ENCODE peak calls at places on chromosomes 1 and 21, in seven cellular contexts. I is HEK293T, P is HCT116, L is HepG2, A is GM12878, W is K562, E is H1. X is an unnamed sample.

GRCh38 chr21:25929859-25930520 is 195.2 kb downstream of the GABPA start:
- DNase-seq in A (no peak), L (no peak), E (no peak), P (no peak), I (no peak), W (peak), X (no peak)

GRCh38 chr1:161200992-161201827 is 957 bp upstream of the NDUFS2 start:
- DNase-seq in W (peak), P (no peak), L (no peak), A (no peak), I (no peak), E (no peak), X (no peak)

GRCh38 chr1:53408755-53409129 is 50.5 kb upstream of the DMRTB1 start:
- DNase-seq in L (no peak), I (no peak), P (no peak), E (no peak), A (no peak), W (no peak), X (no peak)

GRCh38 chr21:35257413-35257812 is 208.3 kb upstream of the RUNX1 start:
- DNase-seq in L (no peak), I (no peak), A (no peak), E (no peak), P (peak), W (no peak), X (no peak)

GRCh38 chr21:35475006-35475405 is 425.9 kb upstream of the RUNX1 start:
- DNase-seq in L (no peak), I (no peak), A (no peak), P (no peak), W (no peak), E (no peak), X (no peak)

GRCh38 chr1:156160744-156161181 is 7.4 kb downstream of the SEMA4A start:
- DNase-seq in P (no peak), A (no peak), I (peak), L (no peak), E (no peak), W (peak), X (peak)

GRCh38 chr1:71577451-71578131 is 496.8 kb upstream of the ZRANB2 start:
- DNase-seq in W (no peak), A (no peak), L (no peak), I (no peak), P (no peak), E (no peak), X (no peak)

GRCh38 chr21:33844104-33844889 is 71.3 kb downstream of the ATP5PO start:
- DNase-seq in I (no peak), W (no peak), A (no peak), L (peak), P (no peak), E (no peak), X (no peak)

GRCh38 chr1:45141247-45142003 is 65.0 kb downstream of the ZSWIM5 start:
- DNase-seq in P (no peak), I (no peak), W (no peak), A (no peak), E (no peak), L (no peak), X (no peak)

GRCh38 chr1:231092380-231092779 is 52.3 kb upstream of the FAM89A start:
- DNase-seq in E (no peak), W (no peak), P (no peak), L (no peak), I (no peak), A (no peak), X (no peak)

GRCh38 chr1:5566924-5567323 is 425.3 kb downstream of the NPHP4 start:
- DNase-seq in L (no peak), E (no peak), I (no peak), W (no peak), A (no peak), P (no peak), X (no peak)

GRCh38 chr21:46118305-46118870 is 20.5 kb downstream of the COL6A2 start:
- DNase-seq in P (no peak), E (no peak), L (no peak), W (no peak), A (no peak), I (no peak), X (peak)

GRCh38 chr21:31732891-31733520 is 1.1 kb upstream of the SCAF4 start:
- DNase-seq in E (no peak), P (no peak), A (no peak), L (peak), I (peak), W (no peak), X (peak)

GRCh38 chr1:172266528-172267174 is 153.8 kb upstream of the C1orf105 start:
- DNase-seq in I (no peak), P (no peak), L (no peak), E (no peak), W (no peak), A (no peak), X (no peak)

GRCh38 chr1:37602750-37603694 is 7.3 kb upstream of the GNL2 start:
- DNase-seq in L (peak), W (peak), P (no peak), I (peak), A (no peak), E (no peak), X (peak)

GRCh38 chr1:1080951-1081310 is 6.8 kb upstream of the RNF223 start:
- DNase-seq in I (no peak), L (no peak), W (peak), A (no peak), E (no peak), P (no peak), X (peak)

GRCh38 chr1:1083181-1084027 is 9.3 kb upstream of the RNF223 start:
- DNase-seq in I (no peak), P (no peak), A (no peak), E (no peak), W (no peak), L (no peak), X (no peak)

GRCh38 chr1:1081311-1082238 is 7.5 kb upstream of the RNF223 start:
- DNase-seq in P (no peak), L (no peak), E (no peak), I (no peak), A (no peak), W (no peak), X (no peak)

GRCh38 chr1:1084028-1084371 is 9.9 kb upstream of the RNF223 start:
- DNase-seq in A (no peak), L (no peak), W (no peak), I (no peak), E (no peak), P (no peak), X (no peak)

DNA sequence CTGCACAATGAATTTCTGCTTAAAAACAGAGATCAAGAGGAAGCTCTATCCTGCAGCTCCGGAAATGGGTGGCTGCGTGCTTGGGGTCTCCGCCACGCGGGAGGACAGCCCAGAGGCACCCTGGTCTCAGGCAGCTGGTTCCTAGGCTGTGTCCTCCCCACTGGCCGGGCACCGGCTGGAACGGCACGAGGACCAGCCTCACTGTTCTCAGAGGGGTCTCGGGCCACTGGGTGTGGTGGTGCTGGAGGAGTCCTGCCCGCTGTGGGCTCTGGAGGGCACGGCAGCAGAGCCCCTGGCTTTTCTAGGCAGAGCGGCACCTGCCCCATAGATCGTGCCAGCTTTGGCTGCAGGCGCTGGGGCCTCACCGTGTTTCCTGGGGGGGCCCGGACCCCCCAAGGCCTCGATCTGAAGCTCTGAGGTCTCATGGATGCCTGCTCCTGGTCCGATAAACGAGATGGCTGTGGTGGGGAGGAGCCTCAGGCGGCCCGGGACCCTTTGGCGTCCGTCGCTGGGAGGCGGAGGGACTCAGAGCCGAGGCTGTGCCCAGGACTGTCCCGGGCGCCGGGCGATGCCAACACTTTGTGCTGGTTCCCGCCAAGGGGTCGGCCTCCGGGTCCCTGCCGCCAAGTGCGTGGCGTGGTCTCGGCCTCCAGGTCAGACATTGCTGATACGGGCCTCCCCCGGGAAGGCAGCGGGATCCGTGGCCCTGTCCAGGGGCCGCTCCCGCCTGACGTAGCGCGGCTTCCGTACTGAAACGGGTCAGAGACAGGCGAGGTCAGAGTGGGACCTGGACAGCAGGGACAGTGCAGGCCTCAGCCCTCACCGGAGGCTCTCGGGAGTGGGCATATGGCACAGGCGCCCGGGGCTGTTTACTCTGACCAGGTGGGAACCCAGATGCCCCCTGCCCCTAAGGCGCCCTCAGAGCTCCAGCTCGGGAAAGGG is 8.4 kb upstream of the RNF223 start:
- DNase-seq in L (no peak), P (no peak), A (no peak), I (no peak), W (no peak), E (no peak), X (no peak)
- TF ChIP-seq SP1 in L (no peak), P (no peak), A (no peak), I (no peak), W (no peak), E (no peak), X (no peak)

DNA sequence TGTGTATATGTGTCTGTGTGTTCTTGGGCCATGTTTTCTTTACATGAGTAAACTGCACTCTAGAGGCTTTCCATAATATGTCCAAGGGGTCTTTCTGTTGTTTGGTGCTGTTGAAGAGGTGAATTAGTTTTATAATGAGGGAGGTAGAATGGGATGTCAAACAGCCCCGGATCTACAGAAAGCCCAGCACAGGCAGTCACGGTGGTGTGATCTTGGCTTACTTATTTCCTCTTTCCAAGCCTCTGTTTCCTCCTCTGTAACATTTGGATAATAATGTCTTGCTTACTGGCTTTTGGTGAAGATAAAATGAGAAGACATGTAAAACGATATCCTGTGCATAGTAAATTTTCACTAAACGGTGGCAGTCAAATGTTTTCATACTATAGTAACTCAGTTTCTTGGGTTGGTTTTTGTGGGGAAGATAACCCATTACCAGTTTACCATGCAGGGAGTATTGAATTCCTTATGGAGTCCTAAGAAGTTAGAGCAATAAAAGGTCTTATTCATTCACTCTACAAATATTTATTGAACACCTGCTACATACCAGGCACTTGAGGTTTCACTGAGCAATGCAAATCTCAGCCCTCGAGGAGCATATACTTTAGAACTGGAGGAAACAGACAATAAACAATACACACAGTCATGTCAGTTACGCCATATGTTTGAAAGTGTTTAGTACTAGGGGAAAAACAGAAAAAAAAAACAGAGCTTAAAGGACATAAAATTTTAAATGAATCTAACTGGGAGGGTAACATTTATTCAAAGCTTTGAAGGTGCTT is 32.3 kb downstream of the C1orf21 start:
- DNase-seq in A (no peak), I (no peak), P (no peak), W (no peak), E (no peak), L (no peak), X (no peak)
- TF ChIP-seq SP1 in A (no peak), I (no peak), P (no peak), W (no peak), E (no peak), L (no peak), X (no peak)

GRCh38 chr1:23591460-23592208 is 32.3 kb upstream of the ID3 start:
- DNase-seq in W (peak), P (no peak), L (peak), E (no peak), A (no peak), I (no peak), X (no peak)

GRCh38 chr1:23589506-23589872 is 30.2 kb upstream of the ID3 start:
- DNase-seq in I (no peak), L (no peak), P (no peak), E (no peak), W (no peak), A (no peak), X (no peak)

GRCh38 chr1:23592209-23592905 is 33.1 kb upstream of the ID3 start:
- DNase-seq in I (no peak), L (no peak), P (no peak), A (no peak), W (no peak), E (no peak), X (no peak)

GRCh38 chr1:23588749-23589505 is 29.6 kb upstream of the ID3 start:
- DNase-seq in E (no peak), A (no peak), L (no peak), P (no peak), W (no peak), I (no peak), X (no peak)

GRCh38 chr1:23590058-23590783 is 30.9 kb upstream of the ID3 start:
- DNase-seq in L (no peak), A (no peak), P (no peak), W (peak), I (no peak), E (no peak), X (no peak)
- TF ChIP-seq SP1 in L (no peak), A (peak), P (no peak), W (no peak), I (no peak), E (no peak), X (no peak)

GRCh38 chr1:212979340-212980122 is 29.2 kb downstream of the VASH2 start:
- DNase-seq in I (no peak), E (no peak), L (no peak), A (peak), W (no peak), P (no peak), X (no peak)
- TF ChIP-seq SP1 in I (no peak), E (no peak), L (no peak), A (peak), W (no peak), P (no peak), X (no peak)

DNA sequence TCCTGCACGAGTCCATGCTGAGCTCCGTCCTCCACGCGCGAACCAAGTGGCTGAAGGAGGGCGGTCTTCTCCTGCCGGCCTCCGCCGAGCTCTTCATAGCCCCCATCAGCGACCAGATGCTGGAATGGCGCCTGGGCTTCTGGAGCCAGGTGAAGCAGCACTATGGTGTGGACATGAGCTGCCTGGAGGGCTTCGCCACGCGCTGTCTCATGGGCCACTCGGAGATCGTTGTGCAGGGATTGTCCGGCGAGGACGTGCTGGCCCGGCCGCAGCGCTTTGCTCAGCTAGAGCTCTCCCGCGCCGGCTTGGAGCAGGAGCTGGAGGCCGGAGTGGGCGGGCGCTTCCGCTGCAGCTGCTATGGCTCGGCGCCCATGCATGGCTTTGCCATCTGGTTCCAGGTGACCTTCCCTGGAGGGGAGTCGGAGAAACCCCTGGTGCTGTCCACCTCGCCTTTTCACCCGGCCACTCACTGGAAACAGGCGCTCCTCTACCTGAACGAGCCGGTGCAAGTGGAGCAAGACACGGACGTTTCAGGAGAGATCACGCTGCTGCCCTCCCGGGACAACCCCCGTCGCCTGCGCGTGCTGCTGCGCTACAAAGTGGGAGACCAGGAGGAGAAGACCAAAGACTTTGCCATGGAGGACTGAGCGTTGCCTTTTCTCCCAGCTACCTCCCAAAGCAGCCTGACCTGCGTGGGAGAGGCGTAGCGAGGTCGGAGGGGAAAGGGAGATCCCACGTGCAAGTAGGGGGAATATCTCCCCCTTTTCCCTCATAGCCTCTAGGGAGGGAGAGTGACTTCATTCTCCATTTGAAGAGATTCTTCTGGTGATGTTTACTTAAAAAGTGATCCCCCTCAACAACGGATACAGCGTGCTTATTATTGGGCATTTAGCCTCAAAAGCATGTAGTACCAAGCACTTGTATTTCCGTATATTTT is 991 bp downstream of the PRMT6 start:
- DNase-seq in E (peak), W (peak), I (peak), L (peak), P (no peak), A (no peak), X (peak)
- TF ChIP-seq SP1 in E (no peak), W (no peak), I (no peak), L (no peak), P (no peak), A (no peak), X (no peak)

GRCh38 chr1:228993106-228993505 is 257.8 kb downstream of the RHOU start:
- DNase-seq in L (no peak), P (no peak), E (no peak), I (no peak), A (no peak), W (no peak), X (no peak)
- TF ChIP-seq SP1 in L (no peak), P (no peak), E (no peak), I (no peak), A (no peak), W (no peak), X (no peak)